ENCODE peak calls at places on chromosomes 13 and 19, in six cellular contexts. M, Y, O, T, N and R are unnamed samples.

GRCh38 chr19:41698746-41699230 is 9.6 kb upstream of the CEACAM5 start:
- DNase-seq in T (no peak), Y (no peak), N (no peak), M (no peak), O (no peak), R (no peak)

GRCh38 chr13:53784331-53784730 is 755.7 kb downstream of the OLFM4 start:
- DNase-seq in M (no peak), O (peak), Y (no peak), T (no peak), N (no peak), R (no peak)

GRCh38 chr13:92137519-92137918 is 739.1 kb downstream of the GPC5 start:
- DNase-seq in O (no peak), M (no peak), T (no peak), Y (no peak), N (no peak), R (no peak)

GRCh38 chr19:20840371-20840770 is 64.3 kb downstream of the ZNF66 start:
- DNase-seq in N (no peak), M (no peak), O (no peak), Y (no peak), T (no peak), R (no peak)

GRCh38 chr19:2275588-2276428 is 6.2 kb downstream of the PEAK3 start:
- DNase-seq in O (no peak), T (no peak), N (no peak), Y (no peak), M (no peak), R (no peak)

GRCh38 chr13:90239130-90239529 is 1108.4 kb upstream of the MIR17HG start:
- DNase-seq in T (no peak), Y (no peak), O (no peak), M (no peak), N (no peak), R (no peak)

GRCh38 chr19:12983561-12984142 is 11.6 kb upstream of the NFIX start:
- DNase-seq in T (peak), M (peak), O (peak), Y (peak), N (peak), R (peak)

GRCh38 chr13:46620029-46620428 is 67.1 kb downstream of the LRCH1 start:
- DNase-seq in M (no peak), T (no peak), Y (no peak), O (no peak), N (no peak), R (no peak)

GRCh38 chr19:33063356-33064116 is 1.2 kb downstream of the RHPN2 start:
- DNase-seq in Y (peak), T (no peak), O (peak), N (no peak), M (no peak), R (no peak)

GRCh38 chr19:33186431-33186830 is 7.7 kb upstream of the LRP3 start:
- DNase-seq in O (no peak), Y (no peak), T (no peak), M (no peak), N (no peak), R (no peak)

GRCh38 chr19:19491321-19492025 is 23.9 kb downstream of the TSSK6 start:
- DNase-seq in M (no peak), T (no peak), N (no peak), Y (no peak), O (no peak), R (no peak)

GRCh38 chr13:83065136-83065535 is 817.1 kb downstream of the SLITRK1 start:
- DNase-seq in M (no peak), O (no peak), Y (peak), T (no peak), N (no peak), R (no peak)